ENCODE peak calls at places on chromosomes 5 and 9, in eight cellular contexts. Q, N, W, O, I, Z, H and G are unnamed samples.

GRCh38 chr5:107469485-107469884 is 201.3 kb downstream of the EFNA5 start:
- DNase-seq in Q (no peak), N (no peak), W (no peak), O (peak; percentile 21), I (peak; percentile 91), Z (no peak), H (no peak), G (peak; percentile 93)

GRCh38 chr9:562330-562729 is 279.2 kb upstream of the DMRT1 start:
- DNase-seq in Q (no peak), N (no peak), W (no peak), O (no peak), I (no peak), Z (no peak), H (no peak), G (no peak)

GRCh38 chr5:150612905-150613670 is 27.4 kb upstream of the SYNPO start:
- DNase-seq in Q (no peak), N (no peak), W (no peak), O (no peak), I (peak; percentile 48), Z (no peak), H (no peak), G (no peak)

GRCh38 chr5:123907349-123907748 is 395.4 kb downstream of the CSNK1G3 start:
- DNase-seq in Q (no peak), N (no peak), W (no peak), O (no peak), I (no peak), Z (no peak), H (no peak), G (no peak)

GRCh38 chr5:322942-323879 is 1.7 kb downstream of the AHRR start:
- DNase-seq in Q (no peak), N (no peak), W (no peak), O (no peak), I (no peak), Z (no peak), H (no peak), G (no peak)

GRCh38 chr5:56737002-56737621 is 78.2 kb upstream of the MAP3K1 start:
- DNase-seq in Q (no peak), N (no peak), W (no peak), O (peak; percentile 40), I (no peak), Z (no peak), H (no peak), G (peak; percentile 12)

GRCh38 chr5:61330879-61331406 is 1.1 kb upstream of the ZSWIM6 start:
- DNase-seq in Q (peak; percentile 51), N (peak; percentile 67), W (peak; percentile 78), O (no peak), I (peak; percentile 73), Z (no peak), H (peak; percentile 81), G (peak; percentile 79)

GRCh38 chr5:150394103-150394502 is 18.6 kb downstream of the CD74 start:
- DNase-seq in Q (no peak), N (no peak), W (no peak), O (no peak), I (no peak), Z (no peak), H (no peak), G (peak; percentile 37)

GRCh38 chr5:72379936-72380335 is 59.8 kb downstream of the PTCD2 start:
- DNase-seq in Q (no peak), N (no peak), W (no peak), O (no peak), I (no peak), Z (no peak), H (no peak), G (no peak)

GRCh38 chr5:8851101-8851500 is 694.8 kb downstream of the SEMA5A start:
- DNase-seq in Q (no peak), N (no peak), W (no peak), O (no peak), I (no peak), Z (no peak), H (no peak), G (no peak)

GRCh38 chr9:22649384-22649783 is 202.8 kb downstream of the DMRTA1 start:
- DNase-seq in Q (no peak), N (no peak), W (no peak), O (no peak), I (peak; percentile 82), Z (no peak), H (no peak), G (no peak)

GRCh38 chr9:21690561-21690960 is 111.9 kb upstream of the MTAP start:
- DNase-seq in Q (no peak), N (no peak), W (no peak), O (no peak), I (peak; percentile 61), Z (no peak), H (no peak), G (peak; percentile 68)

GRCh38 chr5:17203329-17204132 is 13.9 kb upstream of the BASP1 start:
- DNase-seq in Q (peak; percentile 51), N (no peak), W (no peak), O (peak; percentile 66), I (peak; percentile 90), Z (no peak), H (peak; percentile 36), G (peak; percentile 77)

GRCh38 chr5:80181618-80182211 is 74.1 kb downstream of the SERINC5 start:
- DNase-seq in Q (no peak), N (peak; percentile 29), W (no peak), O (no peak), I (peak; percentile 45), Z (no peak), H (no peak), G (no peak)

GRCh38 chr5:71533614-71534013 is 53.5 kb upstream of the MCCC2 start:
- DNase-seq in Q (no peak), N (no peak), W (no peak), O (peak; percentile 10), I (peak; percentile 44), Z (no peak), H (peak; percentile 18), G (peak; percentile 26)

GRCh38 chr9:114737118-114737517 is 55.1 kb upstream of the TEX48 start:
- DNase-seq in Q (no peak), N (peak; percentile 15), W (no peak), O (no peak), I (no peak), Z (no peak), H (no peak), G (no peak)